ENCODE peak calls at places on chromosomes 7 and 10, in five cellular contexts. J is H9, O is IMR-90, R is mesendoderm, P is H1. E is an unnamed sample.

GRCh38 chr7:140260767-140261486 is 84.1 kb upstream of the KDM7A start:
- DNase-seq in J (no peak), O (no peak), R (no peak), P (no peak), E (no peak)

GRCh38 chr7:155361363-155361680 is 63.6 kb downstream of the INSIG1 start:
- DNase-seq in J (no peak), O (no peak), R (no peak), P (no peak), E (no peak)

GRCh38 chr10:130902929-130903328 is 408.6 kb downstream of the TCERG1L start:
- DNase-seq in J (no peak), O (no peak), R (no peak), P (no peak), E (no peak)

GRCh38 chr7:14748461-14748860 is 154.1 kb downstream of the DGKB start:
- DNase-seq in J (no peak), O (peak), R (no peak), P (no peak), E (no peak)

GRCh38 chr10:13518076-13518692 is 10.6 kb downstream of the BEND7 start:
- DNase-seq in J (peak), O (peak), R (peak), P (peak), E (no peak)

GRCh38 chr7:108973075-108973474 is 403.4 kb downstream of the DNAJB9 start:
- DNase-seq in J (no peak), O (no peak), R (peak), P (no peak), E (no peak)

GRCh38 chr7:128879939-128880746 is 17.5 kb downstream of the ATP6V1F start:
- DNase-seq in J (peak), O (peak), R (peak), P (peak), E (peak)

GRCh38 chr10:19931886-19932285 is 115.7 kb downstream of the PLXDC2 start:
- DNase-seq in J (no peak), O (no peak), R (no peak), P (no peak), E (no peak)

GRCh38 chr7:148485618-148486017 is 104.9 kb upstream of the C7orf33 start:
- DNase-seq in J (no peak), O (no peak), R (no peak), P (no peak), E (no peak)

GRCh38 chr7:42614636-42615035 is 297.2 kb downstream of the C7orf25 start:
- DNase-seq in J (no peak), O (no peak), R (no peak), P (no peak), E (no peak)

GRCh38 chr10:26733750-26734568 is 36.5 kb downstream of the PDSS1 start:
- DNase-seq in J (no peak), O (no peak), R (no peak), P (no peak), E (peak)

GRCh38 chr7:106022193-106022821 is 59.2 kb downstream of the CDHR3 start:
- DNase-seq in J (no peak), O (no peak), R (peak), P (no peak), E (no peak)

GRCh38 chr7:42046483-42046882 is 190.5 kb downstream of the GLI3 start:
- DNase-seq in J (no peak), O (peak), R (no peak), P (no peak), E (no peak)

GRCh38 chr7:29345590-29345989 is 151.0 kb downstream of the CHN2 start:
- DNase-seq in J (peak), O (no peak), R (peak), P (peak), E (peak)

GRCh38 chr7:1520574-1521234 is 9.8 kb upstream of the MAFK start:
- DNase-seq in J (no peak), O (peak), R (no peak), P (no peak), E (no peak)

GRCh38 chr10:15719062-15719898 is 442 bp downstream of the ITGA8 start:
- DNase-seq in J (peak), O (no peak), R (peak), P (peak), E (peak)

GRCh38 chr10:94358480-94358879 is 4.3 kb downstream of the NOC3L start:
- DNase-seq in J (no peak), O (peak), R (peak), P (no peak), E (no peak)

GRCh38 chr7:51141451-51141971 is 175.1 kb downstream of the COBL start:
- DNase-seq in J (no peak), O (peak), R (peak), P (peak), E (peak)

GRCh38 chr10:132540456-132540855 is 2.9 kb downstream of the INPP5A start:
- DNase-seq in J (no peak), O (peak), R (peak), P (no peak), E (no peak)

GRCh38 chr10:69456880-69457693 is 5.8 kb downstream of the TSPAN15 start:
- DNase-seq in J (no peak), O (no peak), R (no peak), P (no peak), E (no peak)

GRCh38 chr7:10022957-10023356 is 950.7 kb upstream of the PHF14 start:
- DNase-seq in J (peak), O (no peak), R (peak), P (no peak), E (peak)

GRCh38 chr7:95871078-95871848 is 98.9 kb downstream of the DYNC1I1 start:
- DNase-seq in J (peak), O (peak), R (peak), P (peak), E (peak)

GRCh38 chr10:79052311-79053080 is 16.3 kb upstream of the ZMIZ1 start:
- DNase-seq in J (no peak), O (no peak), R (peak), P (no peak), E (peak)

DNA sequence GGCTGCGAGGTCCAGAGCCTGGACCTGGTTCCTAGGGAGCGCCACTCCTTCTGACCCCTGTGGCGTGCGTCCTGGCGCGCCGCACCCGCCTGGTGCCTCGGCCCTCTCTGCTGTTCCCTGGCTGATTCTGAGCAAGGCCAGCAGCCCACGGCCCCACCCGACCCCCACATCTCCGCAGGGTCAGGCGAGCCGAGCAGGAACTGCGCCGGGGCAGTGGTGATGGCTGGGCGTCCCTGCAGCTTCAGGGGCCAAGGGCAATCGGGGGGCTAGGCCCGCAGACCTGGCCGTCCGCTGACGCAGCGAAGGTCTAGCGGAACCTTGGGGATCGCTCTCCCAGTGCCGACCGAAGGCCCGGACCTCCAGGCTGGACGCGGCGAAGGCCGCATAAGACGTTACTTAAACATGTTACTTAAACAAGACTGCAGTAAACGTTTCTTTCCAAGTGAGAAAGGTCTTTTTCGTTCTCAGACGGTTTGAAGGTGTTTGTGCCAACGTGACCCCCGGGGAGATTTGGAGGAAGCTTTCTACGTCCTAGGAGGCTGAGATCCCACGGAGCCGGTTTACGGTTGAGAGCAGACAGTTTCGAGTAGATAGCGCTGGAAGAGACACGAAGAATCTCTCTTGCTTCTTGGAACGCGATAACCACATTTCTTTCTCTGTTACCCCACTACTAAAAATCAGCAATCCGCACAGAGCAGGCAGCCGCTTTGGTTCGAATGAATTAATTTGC is 5.1 kb upstream of the NKX2-3 start:
- DNase-seq in J (peak), O (no peak), R (peak), P (peak), E (no peak)
- H2BK5ac ChIP-seq in J (no peak), O (no peak), R (no peak), P (peak), E (no peak)

DNA sequence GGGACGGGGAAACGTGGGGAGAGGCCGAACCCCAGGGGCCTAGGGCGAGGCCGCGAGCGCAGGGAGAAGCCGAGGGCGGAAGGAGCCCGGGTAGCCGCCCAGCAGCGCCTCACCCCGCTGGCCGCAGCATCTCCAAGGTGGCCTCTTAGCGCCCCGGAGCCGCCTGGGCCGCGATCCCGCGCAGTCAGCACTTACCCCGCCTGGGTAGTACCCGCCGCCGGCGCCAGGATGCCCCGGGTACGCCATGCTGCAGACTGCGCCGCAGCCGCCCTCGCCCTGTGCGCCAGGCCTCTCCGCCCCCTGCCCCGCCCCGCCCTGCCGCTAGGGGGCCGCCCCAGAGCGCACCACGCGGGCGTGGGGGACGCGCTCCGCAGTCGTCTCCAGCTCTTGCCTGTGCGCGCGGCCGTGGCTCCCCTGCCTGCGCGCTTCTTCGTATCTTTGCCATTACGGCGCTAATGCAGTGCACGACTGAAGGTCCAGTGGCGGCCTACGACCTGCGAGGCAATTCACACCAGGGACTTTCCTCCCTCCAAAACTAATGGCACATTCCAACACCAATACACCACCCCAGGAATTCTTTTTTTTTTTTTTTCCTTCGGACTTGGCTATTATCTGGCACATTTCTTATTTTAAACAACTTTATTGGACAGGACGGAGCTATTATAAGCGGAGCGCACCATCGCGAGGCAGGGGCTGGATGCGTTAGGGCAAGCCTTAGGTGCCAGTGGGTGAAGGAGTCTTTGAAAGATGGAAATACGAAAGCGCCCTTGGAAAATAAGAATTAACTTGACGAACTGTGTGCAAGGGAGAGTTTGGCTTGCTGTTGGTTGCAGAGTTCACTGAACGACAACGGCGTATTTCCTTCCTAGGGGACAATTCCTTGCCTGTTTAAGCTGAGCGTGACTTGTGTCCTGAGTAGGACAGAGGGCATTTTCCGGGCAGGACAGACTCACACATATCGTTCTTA is at the start of gene SRI:
- DNase-seq in J (peak), O (peak), R (peak), P (peak), E (peak)
- H2BK5ac ChIP-seq in J (peak), O (peak), R (peak), P (peak), E (peak)

GRCh38 chr7:91473619-91474018 is 209.4 kb downstream of the FZD1 start:
- DNase-seq in J (no peak), O (no peak), R (no peak), P (no peak), E (no peak)
- H2BK5ac ChIP-seq in J (no peak), O (no peak), R (no peak), P (no peak), E (no peak)

GRCh38 chr10:22315455-22316285 is 518 bp upstream of the COMMD3 start:
- DNase-seq in J (no peak), O (no peak), R (peak), P (peak), E (no peak)

GRCh38 chr10:22317121-22317370 is 858 bp downstream of the COMMD3 start:
- DNase-seq in J (no peak), O (no peak), R (no peak), P (no peak), E (no peak)

GRCh38 chr10:22314852-22315251 is 1.3 kb upstream of the COMMD3 start:
- DNase-seq in J (no peak), O (no peak), R (no peak), P (no peak), E (no peak)

GRCh38 chr10:22317771-22318565 is 1.8 kb downstream of the COMMD3 start:
- DNase-seq in J (no peak), O (no peak), R (peak), P (no peak), E (no peak)

GRCh38 chr10:22316286-22317120 is at the start of gene COMMD3:
- DNase-seq in J (peak), O (peak), R (peak), P (peak), E (peak)
- H2BK5ac ChIP-seq in J (no peak), O (peak), R (no peak), P (no peak), E (peak)

DNA sequence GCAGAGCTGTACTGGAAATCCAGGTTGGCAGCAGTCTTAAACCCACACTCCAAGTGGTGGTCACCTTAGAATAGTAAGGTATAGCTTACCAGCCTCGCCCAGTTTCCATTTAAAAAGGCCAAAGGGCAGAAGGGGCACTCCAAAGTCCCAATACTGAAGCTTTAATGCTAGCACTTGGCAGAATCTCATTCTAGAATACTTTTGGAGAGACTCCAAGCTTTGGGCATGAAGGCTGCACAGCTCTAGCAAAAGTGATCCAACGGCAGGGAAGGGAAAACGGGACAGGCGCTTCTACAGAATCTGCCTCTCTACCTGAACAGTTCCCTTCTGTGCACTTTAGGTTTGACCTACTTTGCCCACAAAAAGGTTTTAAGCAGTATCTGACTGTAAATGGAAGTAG is 19.7 kb downstream of the SMURF1 start:
- DNase-seq in J (no peak), O (no peak), R (no peak), P (no peak), E (no peak)
- H2BK5ac ChIP-seq in J (no peak), O (no peak), R (no peak), P (no peak), E (no peak)

GRCh38 chr7:53325061-53325460 is 289.6 kb downstream of the POM121L12 start:
- DNase-seq in J (no peak), O (no peak), R (peak), P (no peak), E (no peak)
- H2BK5ac ChIP-seq in J (no peak), O (no peak), R (peak), P (no peak), E (no peak)

DNA sequence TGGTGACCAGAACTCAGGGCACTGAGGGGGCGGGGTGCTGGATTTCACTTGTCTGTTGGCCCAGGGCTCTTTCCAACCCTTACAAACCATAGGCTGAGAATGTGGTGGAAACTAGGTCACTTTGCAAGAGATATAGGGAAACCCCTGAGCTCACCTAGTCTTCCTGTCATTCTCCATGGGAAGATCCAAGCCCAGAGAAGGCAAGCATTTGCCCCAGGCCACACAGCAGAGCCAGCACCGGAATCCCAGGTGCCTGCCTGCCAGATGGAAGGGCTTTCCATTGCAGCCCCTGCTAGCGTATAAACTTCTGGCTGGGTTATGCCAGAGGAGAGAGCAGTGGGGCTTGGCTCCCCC is 427 bp downstream of the PYROXD2 start:
- DNase-seq in J (no peak), O (no peak), R (no peak), P (no peak), E (no peak)
- H2BK5ac ChIP-seq in J (no peak), O (peak), R (peak), P (peak), E (peak)

GRCh38 chr10:88108115-88108610 is 244.7 kb downstream of the PTEN start:
- DNase-seq in J (no peak), O (no peak), R (no peak), P (no peak), E (no peak)

GRCh38 chr10:88111294-88111693 is 247.9 kb downstream of the PTEN start:
- DNase-seq in J (no peak), O (no peak), R (no peak), P (no peak), E (no peak)

GRCh38 chr10:88113232-88113631 is 249.8 kb downstream of the PTEN start:
- DNase-seq in J (no peak), O (no peak), R (no peak), P (no peak), E (no peak)

GRCh38 chr10:88110355-88110754 is 246.9 kb downstream of the PTEN start:
- DNase-seq in J (no peak), O (peak), R (peak), P (no peak), E (no peak)

DNA sequence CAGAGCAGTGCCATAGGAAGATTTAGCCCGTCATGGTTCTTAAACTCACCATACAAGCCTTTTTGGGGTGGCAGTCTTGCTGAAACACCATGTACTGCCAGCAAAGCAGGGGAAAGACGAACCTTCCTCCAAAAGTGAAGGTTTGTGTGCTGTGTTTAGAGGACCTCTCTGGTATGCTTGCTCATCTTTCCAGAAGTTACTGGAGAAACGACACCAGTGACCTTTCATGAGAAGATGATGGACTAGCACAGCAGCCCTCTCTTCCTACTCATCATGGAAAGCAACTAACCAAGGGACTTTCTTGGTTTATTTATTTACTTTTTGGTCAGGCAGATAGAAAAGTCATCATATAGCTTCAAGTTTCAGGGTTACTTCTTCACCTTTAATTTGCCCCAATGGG is 247.4 kb downstream of the PTEN start:
- DNase-seq in J (no peak), O (peak), R (no peak), P (no peak), E (no peak)
- H2BK5ac ChIP-seq in J (no peak), O (peak), R (no peak), P (no peak), E (no peak)

GRCh38 chr10:86828145-86828544 is 71.7 kb downstream of the BMPR1A start:
- DNase-seq in J (no peak), O (no peak), R (no peak), P (no peak), E (no peak)
- H2BK5ac ChIP-seq in J (no peak), O (no peak), R (no peak), P (no peak), E (no peak)

E was measured in neuronal stem cell.